ENCODE peak calls at places on chromosomes 11 and 22, in ten cellular contexts. M is cardiac septum; C is thoracic aorta; T is B cell; R is EL; A is NCI-H1092 treated with DMSO at 0.1 percent for 48 hours; I is activated T-helper 1 cell treated with anti-CD3 and anti-CD28 coated beads, Interleukin-2, amount 50 U/mL, for 16 hours; Y is PC-9; G is activated naive CD8-positive, alpha-beta T cell treated with anti-CD3 and anti-CD28 coated beads, Interleukin-2, amount 10 ng/mL, durations not matched to agents 7 days and 5 days; X is sigmoid colon. H is an unnamed sample.
A peak's percentile ranks its signal among the peaks of the same experiment; 100 is the strongest.

GRCh38 chr22:29555065-29555644 is 1.6 kb upstream of the THOC5 start:
- DNase-seq in M (no peak), C (no peak), T (no peak), R (no peak), A (no peak), I (no peak), Y (no peak), G (no peak), X (no peak), H (no peak)

GRCh38 chr11:69636512-69636866 is 4.5 kb upstream of the CCND1 start:
- DNase-seq in M (peak; percentile 86), C (no peak), T (no peak), R (peak; percentile 95), A (no peak), I (no peak), Y (peak; percentile 94), G (no peak), X (peak; percentile 82), H (no peak)

GRCh38 chr11:313787-314547 is at the start of gene IFITM1:
- DNase-seq in M (no peak), C (no peak), T (peak; percentile 67), R (peak; percentile 92), A (no peak), I (no peak), Y (no peak), G (peak; percentile 78), X (no peak), H (no peak)

GRCh38 chr11:107526197-107526596 is 39.3 kb downstream of the ALKBH8 start:
- DNase-seq in M (no peak), C (no peak), T (no peak), R (no peak), A (no peak), I (no peak), Y (no peak), G (no peak), X (no peak), H (no peak)

GRCh38 chr11:84855846-84856245 is 771.3 kb downstream of the DLG2 start:
- DNase-seq in M (no peak), C (no peak), T (no peak), R (peak; percentile 88), A (no peak), I (no peak), Y (no peak), G (no peak), X (no peak), H (no peak)

GRCh38 chr22:31340765-31341247 is 5.3 kb downstream of the PATZ1 start:
- DNase-seq in M (no peak), C (no peak), T (no peak), R (no peak), A (no peak), I (no peak), Y (no peak), G (no peak), X (no peak), H (no peak)

GRCh38 chr11:45518853-45519545 is 146.4 kb downstream of the CHST1 start:
- DNase-seq in M (no peak), C (no peak), T (no peak), R (no peak), A (no peak), I (no peak), Y (no peak), G (no peak), X (peak; percentile 14), H (no peak)

GRCh38 chr11:121543981-121544380 is 91.2 kb upstream of the SORL1-AS1 start:
- DNase-seq in M (no peak), C (no peak), T (peak; percentile 24), R (no peak), A (no peak), I (no peak), Y (no peak), G (no peak), X (no peak), H (no peak)

GRCh38 chr22:23099525-23099792 is 29.1 kb downstream of the GNAZ start:
- DNase-seq in M (no peak), C (no peak), T (no peak), R (no peak), A (no peak), I (no peak), Y (no peak), G (no peak), X (no peak), H (no peak)

GRCh38 chr11:129951201-129951882 is 51.3 kb downstream of the PRDM10 start:
- DNase-seq in M (no peak), C (no peak), T (no peak), R (no peak), A (no peak), I (no peak), Y (no peak), G (no peak), X (no peak), H (no peak)

GRCh38 chr11:2699185-2699530 is 636 bp downstream of the KCNQ1OT1 start:
- DNase-seq in M (no peak), C (no peak), T (peak; percentile 26), R (peak; percentile 10), A (no peak), I (no peak), Y (peak; percentile 20), G (peak; percentile 43), X (no peak), H (no peak)

GRCh38 chr11:112780351-112781043 is 180.7 kb upstream of the NCAM1 start:
- DNase-seq in M (peak; percentile 87), C (no peak), T (no peak), R (no peak), A (no peak), I (no peak), Y (peak; percentile 18), G (no peak), X (peak; percentile 11), H (no peak)

GRCh38 chr11:90134420-90135003 is at the start of gene NAALAD2:
- DNase-seq in M (no peak), C (no peak), T (no peak), R (peak; percentile 19), A (no peak), I (no peak), Y (peak; percentile 7), G (peak; percentile 28), X (peak; percentile 62), H (no peak)

GRCh38 chr11:132022718-132023117 is 652.3 kb downstream of the NTM start:
- DNase-seq in M (no peak), C (no peak), T (no peak), R (peak; percentile 72), A (no peak), I (no peak), Y (no peak), G (no peak), X (no peak), H (no peak)

GRCh38 chr11:13927496-13927895 is 35.0 kb upstream of the SPON1 start:
- DNase-seq in M (no peak), C (no peak), T (no peak), R (no peak), A (no peak), I (no peak), Y (no peak), G (no peak), X (no peak), H (no peak)

GRCh38 chr11:27237641-27238040 is 125.4 kb downstream of the CCDC34 start:
- DNase-seq in M (no peak), C (no peak), T (no peak), R (no peak), A (peak; percentile 16), I (no peak), Y (no peak), G (no peak), X (peak; percentile 68), H (no peak)

GRCh38 chr11:126969865-126970479 is 30.6 kb downstream of the KIRREL3 start:
- DNase-seq in M (no peak), C (no peak), T (no peak), R (peak; percentile 48), A (peak; percentile 51), I (no peak), Y (no peak), G (no peak), X (no peak), H (no peak)

GRCh38 chr11:102599642-102600261 is 25.4 kb downstream of the MMP20 start:
- DNase-seq in M (no peak), C (no peak), T (no peak), R (peak; percentile 93), A (no peak), I (no peak), Y (peak; percentile 44), G (no peak), X (no peak), H (no peak)

GRCh38 chr11:57776101-57776511 is 14.5 kb downstream of the CTNND1 start:
- DNase-seq in M (no peak), C (no peak), T (no peak), R (peak; percentile 67), A (no peak), I (no peak), Y (no peak), G (no peak), X (no peak), H (no peak)

GRCh38 chr22:38080847-38081635 is 2.9 kb downstream of the SLC16A8 start:
- DNase-seq in M (no peak), C (no peak), T (peak; percentile 36), R (peak; percentile 39), A (peak; percentile 11), I (no peak), Y (no peak), G (peak; percentile 55), X (no peak), H (no peak)

GRCh38 chr11:123286255-123286654 is 91.2 kb upstream of the CLMP start:
- DNase-seq in M (no peak), C (no peak), T (no peak), R (no peak), A (no peak), I (no peak), Y (no peak), G (no peak), X (no peak), H (no peak)

GRCh38 chr11:87437844-87438223 is 400.1 kb downstream of the TMEM135 start:
- DNase-seq in M (no peak), C (no peak), T (no peak), R (peak; percentile 95), A (no peak), I (no peak), Y (no peak), G (no peak), X (no peak), H (no peak)

GRCh38 chr22:40216041-40216756 is 38.5 kb downstream of the TNRC6B start:
- DNase-seq in M (no peak), C (no peak), T (peak; percentile 32), R (no peak), A (no peak), I (no peak), Y (no peak), G (peak; percentile 38), X (no peak), H (no peak)

GRCh38 chr11:67265633-67266423 is 445 bp upstream of the GRK2 start:
- DNase-seq in M (peak; percentile 93), C (no peak), T (peak; percentile 91), R (peak; percentile 57), A (peak; percentile 62), I (peak; percentile 61), Y (peak; percentile 88), G (peak; percentile 91), X (peak; percentile 88), H (no peak)

GRCh38 chr22:46267431-46268279 is at the start of gene TTC38:
- DNase-seq in M (peak; percentile 96), C (peak; percentile 64), T (peak; percentile 69), R (peak; percentile 87), A (peak; percentile 2), I (peak; percentile 21), Y (peak; percentile 89), G (peak; percentile 76), X (peak; percentile 96), H (no peak)

GRCh38 chr22:20243545-20244249 is 24.4 kb downstream of the RTN4R start:
- DNase-seq in M (peak; percentile 86), C (no peak), T (no peak), R (peak; percentile 70), A (peak; percentile 89), I (peak; percentile 32), Y (peak; percentile 33), G (peak; percentile 70), X (peak; percentile 82), H (no peak)

GRCh38 chr11:933002-933820 is 7.5 kb downstream of the AP2A2 start:
- DNase-seq in M (no peak), C (no peak), T (no peak), R (no peak), A (no peak), I (no peak), Y (no peak), G (no peak), X (no peak), H (no peak)

GRCh38 chr22:20866716-20867115 is 7.9 kb downstream of the SNAP29 start:
- DNase-seq in M (no peak), C (no peak), T (no peak), R (no peak), A (no peak), I (no peak), Y (no peak), G (no peak), X (no peak), H (no peak)

H was measured in stimulated activated CD8-positive, alpha-beta memory T cell treated with anti-CD3 and anti-CD28 coated beads, Interleukin-15, amount 100 ng/mL, for 4 hours.